ENCODE peak calls at places on chromosomes 1 and 21, in four cellular contexts. One of them, this sample, is unnamed.

GRCh38 chr1:231161711-231162299 is at the start of gene TRIM67:
- DNase-seq in K562: peak
- DNase-seq in H1: peak
- DNase-seq in HepG2: peak
- DNase-seq in this sample: no peak

GRCh38 chr1:219326843-219327242 is 153.2 kb downstream of the LYPLAL1 start:
- DNase-seq in K562: no peak
- DNase-seq in H1: no peak
- DNase-seq in HepG2: no peak
- DNase-seq in this sample: no peak

GRCh38 chr1:246164764-246165163 is 342.3 kb downstream of the SMYD3 start:
- DNase-seq in K562: no peak
- DNase-seq in H1: no peak
- DNase-seq in HepG2: no peak
- DNase-seq in this sample: no peak

GRCh38 chr1:48177257-48177656 is 45.3 kb upstream of the SLC5A9 start:
- DNase-seq in K562: peak
- DNase-seq in H1: no peak
- DNase-seq in HepG2: no peak
- DNase-seq in this sample: no peak

GRCh38 chr1:1601564-1602320 is 1.8 kb upstream of the FNDC10 start:
- DNase-seq in K562: no peak
- DNase-seq in H1: no peak
- DNase-seq in HepG2: no peak
- DNase-seq in this sample: no peak

GRCh38 chr1:22188914-22189313 is 46.0 kb upstream of the WNT4 start:
- DNase-seq in K562: no peak
- DNase-seq in H1: no peak
- DNase-seq in HepG2: no peak
- DNase-seq in this sample: no peak

GRCh38 chr1:2544875-2545638 is 11.1 kb upstream of the TNFRSF14 start:
- DNase-seq in K562: peak
- DNase-seq in H1: no peak
- DNase-seq in HepG2: no peak
- DNase-seq in this sample: no peak

GRCh38 chr21:45556645-45557601 is 14.7 kb upstream of the SLC19A1 start:
- DNase-seq in K562: peak
- DNase-seq in H1: no peak
- DNase-seq in HepG2: no peak
- DNase-seq in this sample: no peak

GRCh38 chr1:44802306-44803061 is 2.3 kb downstream of the PLK3 start:
- DNase-seq in K562: no peak
- DNase-seq in H1: no peak
- DNase-seq in HepG2: no peak
- DNase-seq in this sample: no peak

GRCh38 chr1:212760126-212760823 is 31.3 kb downstream of the NSL1 start:
- DNase-seq in K562: peak
- DNase-seq in H1: peak
- DNase-seq in HepG2: peak
- DNase-seq in this sample: no peak

GRCh38 chr1:5503556-5504363 is 488.5 kb downstream of the NPHP4 start:
- DNase-seq in K562: no peak
- DNase-seq in H1: no peak
- DNase-seq in HepG2: no peak
- DNase-seq in this sample: no peak

GRCh38 chr1:59315529-59316433 is 18.9 kb downstream of the FGGY start:
- DNase-seq in K562: no peak
- DNase-seq in H1: no peak
- DNase-seq in HepG2: peak
- DNase-seq in this sample: no peak

GRCh38 chr1:33424205-33424604 is 6.7 kb downstream of the PHC2 start:
- DNase-seq in K562: no peak
- DNase-seq in H1: no peak
- DNase-seq in HepG2: no peak
- DNase-seq in this sample: no peak

GRCh38 chr1:38285807-38286530 is 239.4 kb upstream of the POU3F1 start:
- DNase-seq in K562: no peak
- DNase-seq in H1: peak
- DNase-seq in HepG2: no peak
- DNase-seq in this sample: no peak

GRCh38 chr1:84619383-84620093 is 45.3 kb upstream of the CTBS start:
- DNase-seq in K562: peak
- DNase-seq in H1: no peak
- DNase-seq in HepG2: peak
- DNase-seq in this sample: no peak

GRCh38 chr1:236851871-236852270 is 56.8 kb downstream of the MTR start:
- DNase-seq in K562: no peak
- DNase-seq in H1: no peak
- DNase-seq in HepG2: no peak
- DNase-seq in this sample: no peak

GRCh38 chr1:33280091-33280661 is 23.9 kb downstream of the ZNF362 start:
- DNase-seq in K562: no peak
- DNase-seq in H1: no peak
- DNase-seq in HepG2: no peak
- DNase-seq in this sample: no peak

GRCh38 chr1:116320846-116321245 is 52.2 kb upstream of the ATP1A1 start:
- DNase-seq in K562: no peak
- DNase-seq in H1: no peak
- DNase-seq in HepG2: no peak
- DNase-seq in this sample: no peak

GRCh38 chr1:64531057-64531456 is 61.1 kb downstream of the CACHD1 start:
- DNase-seq in K562: no peak
- DNase-seq in H1: no peak
- DNase-seq in HepG2: no peak
- DNase-seq in this sample: no peak

GRCh38 chr1:22709891-22710687 is 550 bp upstream of the EPHB2 start:
- DNase-seq in K562: peak
- DNase-seq in H1: peak
- DNase-seq in HepG2: no peak
- DNase-seq in this sample: peak

GRCh38 chr1:94743866-94744265 is 76.3 kb upstream of the SLC44A3 start:
- DNase-seq in K562: no peak
- DNase-seq in H1: no peak
- DNase-seq in HepG2: no peak
- DNase-seq in this sample: no peak

GRCh38 chr1:23845163-23845562 is 19.9 kb upstream of the HMGCL start:
- DNase-seq in K562: no peak
- DNase-seq in H1: no peak
- DNase-seq in HepG2: no peak
- DNase-seq in this sample: no peak

GRCh38 chr1:93775224-93775623 is 93.6 kb upstream of the BCAR3 start:
- DNase-seq in K562: no peak
- DNase-seq in H1: peak
- DNase-seq in HepG2: no peak
- DNase-seq in this sample: no peak

GRCh38 chr1:211741799-211742198 is 66.4 kb upstream of the NEK2 start:
- DNase-seq in K562: no peak
- DNase-seq in H1: no peak
- DNase-seq in HepG2: no peak
- DNase-seq in this sample: no peak

GRCh38 chr1:60903591-60903990 is 178.8 kb upstream of the NFIA start:
- DNase-seq in K562: no peak
- DNase-seq in H1: no peak
- DNase-seq in HepG2: no peak
- DNase-seq in this sample: no peak

GRCh38 chr1:201946224-201946908 is at the start of gene LMOD1:
- DNase-seq in K562: peak
- DNase-seq in H1: peak
- DNase-seq in HepG2: peak
- DNase-seq in this sample: no peak

GRCh38 chr1:72282271-72282656 is at the start of gene NEGR1:
- DNase-seq in K562: no peak
- DNase-seq in H1: peak
- DNase-seq in HepG2: no peak
- DNase-seq in this sample: peak

GRCh38 chr1:21906173-21907078 is 30.7 kb downstream of the HSPG2 start:
- DNase-seq in K562: peak
- DNase-seq in H1: no peak
- DNase-seq in HepG2: no peak
- DNase-seq in this sample: no peak

GRCh38 chr1:43732132-43732531 is 24.8 kb downstream of the ST3GAL3 start:
- DNase-seq in K562: peak
- DNase-seq in H1: no peak
- DNase-seq in HepG2: no peak
- DNase-seq in this sample: no peak

GRCh38 chr1:12435639-12436344 is 182.2 kb downstream of the DHRS3 start:
- DNase-seq in K562: no peak
- DNase-seq in H1: no peak
- DNase-seq in HepG2: no peak
- DNase-seq in this sample: no peak

GRCh38 chr1:195577748-195578147 is 1030.5 kb downstream of the KCNT2 start:
- DNase-seq in K562: peak
- DNase-seq in H1: no peak
- DNase-seq in HepG2: no peak
- DNase-seq in this sample: no peak

GRCh38 chr1:26597629-26598039 is 68.1 kb downstream of the RPS6KA1 start:
- DNase-seq in K562: peak
- DNase-seq in H1: no peak
- DNase-seq in HepG2: peak
- DNase-seq in this sample: peak

GRCh38 chr1:2633936-2634491 is 1.2 kb upstream of the MMEL1 start:
- DNase-seq in K562: no peak
- DNase-seq in H1: no peak
- DNase-seq in HepG2: no peak
- DNase-seq in this sample: no peak

DNA sequence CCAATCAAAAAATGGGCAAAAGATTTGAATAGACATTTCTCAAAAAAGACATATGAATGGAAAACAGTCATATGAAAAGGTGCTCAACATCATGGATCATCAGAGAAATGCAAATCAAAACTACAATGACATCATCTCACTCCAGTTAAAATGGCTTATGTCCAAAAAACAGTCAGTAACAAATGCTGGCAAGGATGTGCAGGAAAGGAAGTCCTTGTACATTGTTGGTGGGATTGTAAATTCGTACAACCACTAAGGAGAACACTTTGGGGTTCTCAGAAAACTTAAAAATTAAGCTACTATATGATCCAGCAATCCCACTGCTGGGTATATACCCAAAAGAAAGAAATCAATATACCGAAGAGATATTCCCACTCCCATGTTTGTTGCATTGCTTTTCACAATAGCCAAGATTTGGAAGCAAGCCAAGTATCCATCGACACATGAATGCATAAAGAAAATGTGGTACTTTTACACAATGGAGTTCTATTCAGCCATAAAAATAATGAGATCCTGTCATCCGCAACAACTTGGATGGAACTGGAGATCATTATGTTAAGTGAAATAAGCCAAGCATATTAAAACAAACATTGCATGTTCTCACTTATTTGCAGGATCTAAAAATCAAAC is 17.9 kb downstream of the GBP5 start:
- DNase-seq in K562: no peak
- DNase-seq in H1: no peak
- DNase-seq in HepG2: no peak
- DNase-seq in this sample: no peak
- TF ChIP-seq GABPA in K562: no peak
- TF ChIP-seq GABPA in H1: no peak
- TF ChIP-seq GABPA in HepG2: no peak
- TF ChIP-seq GABPA in this sample: no peak

GRCh38 chr1:30088594-30089556 is 634.5 kb downstream of the MATN1 start:
- DNase-seq in K562: peak
- DNase-seq in H1: no peak
- DNase-seq in HepG2: no peak
- DNase-seq in this sample: no peak
- H3K4me3 ChIP-seq in K562: no peak
- H3K4me3 ChIP-seq in H1: no peak
- H3K4me3 ChIP-seq in HepG2: no peak
- H3K4me3 ChIP-seq in this sample: no peak

DNA sequence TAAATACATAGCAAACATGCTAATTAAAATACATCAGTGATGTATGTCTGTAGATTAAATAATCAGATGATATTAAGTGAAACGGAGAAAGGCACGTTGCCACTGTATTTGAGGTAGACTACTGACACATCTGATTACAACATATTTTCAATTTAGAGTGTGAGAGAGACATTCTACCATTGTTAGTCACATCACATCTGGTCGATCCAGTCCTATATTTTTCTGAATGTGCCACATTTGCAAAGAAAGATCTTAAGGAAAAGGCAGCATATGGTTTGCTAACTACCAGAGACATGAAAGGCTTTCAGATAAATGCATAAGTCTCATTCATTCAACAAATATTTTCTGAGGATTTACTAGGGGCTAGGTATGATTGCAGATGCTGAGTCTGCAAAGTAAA is 114.3 kb upstream of the RUNX1 start:
- DNase-seq in K562: no peak
- DNase-seq in H1: no peak
- DNase-seq in HepG2: no peak
- DNase-seq in this sample: no peak
- TF ChIP-seq GABPA in K562: no peak
- TF ChIP-seq GABPA in H1: no peak
- TF ChIP-seq GABPA in HepG2: no peak
- TF ChIP-seq GABPA in this sample: no peak

DNA sequence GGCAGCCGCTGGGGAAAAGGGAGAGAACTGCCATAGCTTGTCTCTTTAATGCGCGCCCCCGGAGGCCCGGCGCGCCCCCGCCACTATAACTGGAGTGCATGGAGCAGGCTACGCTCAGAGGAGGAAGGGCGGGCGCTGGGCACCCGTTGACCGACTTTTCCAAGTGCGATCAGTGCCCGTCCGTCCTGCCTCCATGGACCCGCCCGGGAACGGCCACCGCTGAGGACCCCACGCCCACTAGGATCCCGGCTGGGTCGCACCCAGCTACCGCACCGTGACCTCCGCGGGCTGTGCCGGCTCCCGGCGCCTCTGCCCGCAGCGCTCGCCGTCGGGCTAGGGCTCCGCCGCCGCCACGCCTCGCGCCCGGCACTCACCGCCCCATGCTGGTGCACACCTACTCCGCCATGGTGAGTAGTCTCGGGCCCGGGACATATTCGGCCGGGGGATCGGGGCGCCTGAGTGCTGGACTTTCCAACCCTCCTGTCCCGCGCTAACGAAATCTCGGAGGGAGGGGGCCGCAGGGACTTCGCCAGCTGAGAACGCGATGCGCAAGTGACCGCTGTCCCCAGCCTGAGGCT is at the start of gene TFAP2E:
- DNase-seq in K562: no peak
- DNase-seq in H1: peak
- DNase-seq in HepG2: no peak
- DNase-seq in this sample: no peak
- H3K4me3 ChIP-seq in K562: no peak
- H3K4me3 ChIP-seq in H1: peak
- H3K4me3 ChIP-seq in HepG2: peak
- H3K4me3 ChIP-seq in this sample: no peak

This sample was measured in HL-60.